ENCODE peak calls at places on chromosome 19, in five cellular contexts. V is body of pancreas, C is A549, X is uterus, K is psoas muscle. T is an unnamed sample.

GRCh38 chr19:14432817-14433453 is at the start of gene PKN1:
- DNase-seq in K (peak; percentile 74), X (peak; percentile 66), V (peak; percentile 46), C (peak; percentile 29), T (peak; percentile 80)

GRCh38 chr19:37963190-37963947 is 56.4 kb downstream of the SIPA1L3 start:
- DNase-seq in K (no peak), X (no peak), C (no peak), V (no peak), T (no peak)

GRCh38 chr19:43441736-43442135 is 23.7 kb downstream of the LYPD3 start:
- DNase-seq in V (no peak), X (no peak), C (no peak), K (no peak), T (no peak)

GRCh38 chr19:18762125-18763023 is 28.7 kb downstream of the COMP start:
- DNase-seq in C (no peak), V (peak; percentile 98), K (peak; percentile 87), X (peak; percentile 65), T (no peak)

GRCh38 chr19:31674503-31675186 is 325.4 kb upstream of the TSHZ3 start:
- DNase-seq in C (no peak), X (no peak), V (no peak), K (no peak), T (no peak)

GRCh38 chr19:49502866-49503581 is 6.8 kb downstream of the RPS11 start:
- DNase-seq in K (no peak), V (no peak), C (peak; percentile 79), X (peak; percentile 56), T (peak; percentile 80)

GRCh38 chr19:7783991-7784421 is 21.0 kb downstream of the CLEC4M start:
- DNase-seq in V (no peak), C (peak; percentile 28), X (no peak), K (no peak), T (no peak)

GRCh38 chr19:49475995-49476880 is 2.2 kb downstream of the FLT3LG start:
- DNase-seq in V (no peak), K (peak; percentile 73), C (peak; percentile 80), X (no peak), T (peak; percentile 59)

GRCh38 chr19:8251025-8251472 is 41.9 kb downstream of the CERS4 start:
- DNase-seq in X (peak; percentile 73), C (no peak), V (peak; percentile 75), K (peak; percentile 82), T (no peak)

GRCh38 chr19:18364826-18365528 is 21.0 kb upstream of the GDF15 start:
- DNase-seq in K (no peak), C (peak; percentile 98), X (peak; percentile 66), V (peak; percentile 90), T (peak; percentile 90)

GRCh38 chr19:1274081-1274851 is 1.1 kb upstream of the FAM174C start:
- DNase-seq in C (no peak), X (peak; percentile 43), V (no peak), K (peak; percentile 65), T (no peak)

DNA sequence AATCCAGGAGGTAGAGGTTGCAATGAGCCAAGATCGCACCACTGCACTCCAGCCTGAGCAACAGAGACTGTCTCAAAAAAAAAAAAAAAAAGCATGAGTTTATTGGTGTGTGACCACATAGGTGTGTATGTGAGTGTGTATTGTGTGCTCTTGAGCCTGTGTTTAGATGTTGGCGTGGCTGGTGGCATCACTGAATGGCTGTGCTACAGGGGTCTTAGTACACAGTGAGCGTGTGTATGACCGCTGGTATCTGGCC is 2.5 kb downstream of the SLC1A5 start:
- DNase-seq in V (no peak), K (no peak), C (no peak), X (no peak), T (no peak)
- H3K4me1 ChIP-seq in V (peaks cover 50% of the 10 kb centered on the region), K (peaks cover 9% of the 10 kb centered on the region), C (peaks cover 49% of the 10 kb centered on the region), X (peaks cover 18% of the 10 kb centered on the region), T (peaks cover 13% of the 10 kb centered on the region)

DNA sequence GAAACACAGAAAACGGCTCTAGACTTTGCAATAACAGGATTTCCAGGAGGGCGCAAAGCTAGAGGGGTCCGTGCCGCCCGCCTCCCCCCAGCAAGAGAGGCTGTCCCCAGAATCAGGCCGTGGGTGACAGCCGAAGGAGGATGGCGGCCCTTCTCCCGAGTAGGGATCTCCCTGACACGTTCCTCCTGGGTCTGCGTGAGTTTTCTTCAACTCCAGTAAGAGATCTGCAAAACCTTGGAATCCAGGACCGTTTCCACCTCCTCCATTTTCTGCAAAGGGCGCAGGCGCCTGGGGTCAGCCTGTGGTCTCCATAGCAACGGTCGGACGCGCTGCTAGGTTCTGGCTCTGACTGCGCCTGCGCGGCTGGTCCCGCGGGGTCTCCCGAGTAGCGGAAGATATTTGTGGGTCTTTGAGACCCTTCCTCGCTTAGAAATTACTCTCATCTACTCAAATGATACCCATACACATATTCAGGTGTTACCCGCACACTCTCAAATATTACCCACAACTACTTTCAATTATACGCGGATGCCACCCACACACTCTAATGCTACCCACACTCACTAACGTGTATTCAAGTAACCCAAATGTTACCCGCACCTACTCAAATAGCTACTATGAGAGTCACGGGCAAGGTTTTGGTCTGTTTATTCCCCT is 2.1 kb downstream of the PNMA8C start:
- DNase-seq in V (peak; percentile 84), K (peak; percentile 85), X (peak; percentile 85), C (peak; percentile 81), T (peak; percentile 78)
- H3K4me3 ChIP-seq in V (peak overlapping the region; percentile 71), K (peak overlapping the region; percentile 62), X (peak overlapping the region; percentile 43), C (peak overlapping the region; percentile 55), T (peak overlapping the region; percentile 36)

DNA sequence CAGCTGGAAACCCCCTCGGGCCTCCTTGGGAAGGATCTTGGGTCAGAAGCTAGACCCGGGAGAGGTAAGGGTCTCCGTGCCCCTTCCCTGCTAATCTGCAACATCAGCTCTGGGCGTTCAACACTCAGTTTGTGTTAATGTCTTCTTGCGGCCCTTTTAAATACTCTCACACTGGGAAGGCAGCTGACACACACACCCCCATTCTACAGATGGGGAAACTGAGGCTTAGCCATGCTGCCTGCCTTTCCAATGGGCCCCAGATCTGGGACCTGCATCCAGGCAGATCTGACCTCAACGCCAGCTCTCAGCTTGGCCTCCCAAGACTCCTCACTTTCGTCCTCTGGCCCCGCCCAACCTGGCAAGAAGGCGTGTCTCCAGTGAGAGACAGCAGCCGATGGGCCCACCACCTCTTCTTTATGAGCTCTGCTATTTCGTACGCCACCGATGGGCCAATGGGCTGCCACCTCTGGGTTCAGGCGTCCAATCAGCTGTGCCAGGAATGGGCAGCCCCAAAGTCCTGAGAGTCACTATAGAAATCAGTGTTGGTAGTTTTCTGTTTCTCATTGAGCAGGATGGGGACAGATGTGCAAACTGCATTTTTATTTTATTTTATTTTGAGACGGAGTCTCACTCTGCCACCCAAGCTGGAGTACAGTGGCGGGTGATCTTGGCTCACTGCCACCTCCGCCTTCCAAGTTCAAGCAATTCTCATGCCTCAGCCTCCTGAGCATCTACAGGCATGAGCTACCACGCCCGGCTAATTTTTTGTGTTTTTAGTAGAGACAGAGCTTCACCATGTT is 43.8 kb downstream of the DNM2 start:
- DNase-seq in V (no peak), C (no peak), X (no peak), K (no peak), T (no peak)
- H3K4me1 ChIP-seq in V (peaks cover 43% of the 10 kb centered on the region), C (peaks cover 65% of the 10 kb centered on the region), X (peaks cover 6% of the 10 kb centered on the region), K (peaks cover 22% of the 10 kb centered on the region), T (no peaks in the 10 kb centered on the region)

GRCh38 chr19:3402631-3403443 is 36.5 kb downstream of the NFIC start:
- DNase-seq in C (no peak), X (no peak), K (no peak), V (no peak), T (no peak)
- H3K4me3 ChIP-seq in C (no peak overlapping the region), X (peak overlapping the region; percentile 41), K (peak overlapping the region; percentile 68), V (no peak overlapping the region), T (no peak overlapping the region)

GRCh38 chr19:4988770-4989251 is 19.9 kb downstream of the KDM4B start:
- DNase-seq in C (no peak), K (peak; percentile 84), V (no peak), X (peak; percentile 84), T (no peak)

GRCh38 chr19:4987692-4988370 is 18.9 kb downstream of the KDM4B start:
- DNase-seq in X (no peak), V (no peak), C (no peak), K (peak; percentile 51), T (no peak)

GRCh38 chr19:4991996-4992698 is 23.2 kb downstream of the KDM4B start:
- DNase-seq in V (no peak), X (no peak), C (no peak), K (no peak), T (no peak)

GRCh38 chr19:4991538-4991937 is 22.6 kb downstream of the KDM4B start:
- DNase-seq in X (no peak), V (no peak), C (no peak), K (no peak), T (no peak)

DNA sequence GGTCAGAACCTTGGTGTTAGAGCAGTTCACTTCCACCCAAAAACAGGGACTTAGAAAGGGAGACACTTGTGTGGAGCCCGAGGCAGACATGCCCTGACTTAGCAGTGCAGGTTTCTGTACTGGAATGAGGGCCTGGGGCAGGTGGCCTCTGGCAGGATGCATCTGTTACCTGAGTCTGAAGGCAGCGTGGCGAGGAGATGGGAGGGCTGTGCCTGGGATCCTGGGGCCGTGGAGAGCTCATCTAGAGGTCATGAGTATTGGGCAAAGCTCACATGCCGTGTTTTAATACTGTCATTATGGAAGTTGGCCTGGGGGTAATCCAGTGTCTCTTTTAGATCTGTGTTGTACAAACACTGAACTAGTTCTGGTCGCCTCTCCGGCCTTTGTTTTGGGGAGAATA is 21.4 kb downstream of the KDM4B start:
- DNase-seq in K (no peak), V (no peak), C (no peak), X (no peak), T (no peak)
- H3K4me1 ChIP-seq in K (peaks cover 38% of the 10 kb centered on the region), V (peaks cover 17% of the 10 kb centered on the region), C (peaks cover 5% of the 10 kb centered on the region), X (peaks cover 10% of the 10 kb centered on the region), T (no peaks in the 10 kb centered on the region)